ENCODE peak calls at places on chromosomes 11 and 22, in seven cellular contexts. One of them, this sample, is unnamed. For H3K4me1, the result is how much of the 10 kb centered on the place peaks cover.

GRCh38 chr11:46342237-46342636 is 5.0 kb upstream of the DGKZ start:
- DNase-seq in colonic mucosa: no peak
- DNase-seq in ovary: no peak
- DNase-seq in tibial artery: no peak
- DNase-seq in GM23248: no peak
- DNase-seq in suprapubic skin: no peak
- DNase-seq in foreskin keratinocyte: no peak
- DNase-seq in this sample: no peak

GRCh38 chr22:19959043-19959586 is 17.5 kb upstream of the TXNRD2 start:
- DNase-seq in ovary: peak
- DNase-seq in foreskin keratinocyte: no peak
- DNase-seq in GM23248: peak
- DNase-seq in suprapubic skin: peak
- DNase-seq in tibial artery: peak
- DNase-seq in colonic mucosa: peak
- DNase-seq in this sample: peak

GRCh38 chr11:110134120-110134519 is 40.9 kb downstream of the ZC3H12C start:
- DNase-seq in GM23248: no peak
- DNase-seq in tibial artery: no peak
- DNase-seq in foreskin keratinocyte: no peak
- DNase-seq in colonic mucosa: no peak
- DNase-seq in ovary: no peak
- DNase-seq in suprapubic skin: no peak
- DNase-seq in this sample: no peak

GRCh38 chr22:46233231-46233630 is 16.9 kb downstream of the CDPF1 start:
- DNase-seq in suprapubic skin: no peak
- DNase-seq in colonic mucosa: no peak
- DNase-seq in foreskin keratinocyte: no peak
- DNase-seq in tibial artery: peak
- DNase-seq in GM23248: peak
- DNase-seq in ovary: no peak
- DNase-seq in this sample: peak

GRCh38 chr11:24762076-24762475 is 265.2 kb downstream of the LUZP2 start:
- DNase-seq in tibial artery: no peak
- DNase-seq in foreskin keratinocyte: peak
- DNase-seq in colonic mucosa: no peak
- DNase-seq in suprapubic skin: no peak
- DNase-seq in GM23248: no peak
- DNase-seq in ovary: no peak
- DNase-seq in this sample: no peak

GRCh38 chr11:61297741-61298140 is 2.6 kb upstream of the VWCE start:
- DNase-seq in ovary: peak
- DNase-seq in foreskin keratinocyte: peak
- DNase-seq in suprapubic skin: no peak
- DNase-seq in GM23248: peak
- DNase-seq in tibial artery: peak
- DNase-seq in colonic mucosa: no peak
- DNase-seq in this sample: peak

GRCh38 chr11:17293308-17293707 is 16.8 kb downstream of the NUCB2 start:
- DNase-seq in suprapubic skin: no peak
- DNase-seq in colonic mucosa: no peak
- DNase-seq in ovary: no peak
- DNase-seq in GM23248: no peak
- DNase-seq in tibial artery: no peak
- DNase-seq in foreskin keratinocyte: no peak
- DNase-seq in this sample: no peak

GRCh38 chr11:73326929-73327811 is 19.1 kb downstream of the ARHGEF17 start:
- DNase-seq in suprapubic skin: no peak
- DNase-seq in foreskin keratinocyte: no peak
- DNase-seq in GM23248: peak
- DNase-seq in colonic mucosa: no peak
- DNase-seq in tibial artery: no peak
- DNase-seq in ovary: no peak
- DNase-seq in this sample: no peak

GRCh38 chr11:2529636-2530035 is 84.8 kb downstream of the KCNQ1 start:
- DNase-seq in suprapubic skin: peak
- DNase-seq in foreskin keratinocyte: no peak
- DNase-seq in tibial artery: no peak
- DNase-seq in colonic mucosa: no peak
- DNase-seq in ovary: peak
- DNase-seq in GM23248: no peak
- DNase-seq in this sample: no peak

GRCh38 chr11:104573431-104573830 is 324.8 kb downstream of the CASP12 start:
- DNase-seq in colonic mucosa: no peak
- DNase-seq in tibial artery: no peak
- DNase-seq in foreskin keratinocyte: peak
- DNase-seq in ovary: no peak
- DNase-seq in suprapubic skin: no peak
- DNase-seq in GM23248: peak
- DNase-seq in this sample: no peak

GRCh38 chr11:75597636-75598035 is 35.6 kb downstream of the SERPINH1 start:
- DNase-seq in colonic mucosa: no peak
- DNase-seq in foreskin keratinocyte: no peak
- DNase-seq in tibial artery: no peak
- DNase-seq in suprapubic skin: no peak
- DNase-seq in GM23248: peak
- DNase-seq in ovary: no peak
- DNase-seq in this sample: no peak

GRCh38 chr11:112128483-112129121 is 35.3 kb downstream of the IL18 start:
- DNase-seq in suprapubic skin: peak
- DNase-seq in tibial artery: peak
- DNase-seq in GM23248: peak
- DNase-seq in ovary: no peak
- DNase-seq in colonic mucosa: peak
- DNase-seq in foreskin keratinocyte: peak
- DNase-seq in this sample: peak

GRCh38 chr11:71285111-71285510 is 32.7 kb upstream of the SHANK2 start:
- DNase-seq in foreskin keratinocyte: no peak
- DNase-seq in tibial artery: no peak
- DNase-seq in colonic mucosa: no peak
- DNase-seq in GM23248: no peak
- DNase-seq in ovary: no peak
- DNase-seq in suprapubic skin: no peak
- DNase-seq in this sample: no peak

GRCh38 chr11:10866893-10867331 is 9.1 kb upstream of the ZBED5 start:
- DNase-seq in colonic mucosa: no peak
- DNase-seq in GM23248: peak
- DNase-seq in ovary: no peak
- DNase-seq in foreskin keratinocyte: no peak
- DNase-seq in tibial artery: no peak
- DNase-seq in suprapubic skin: no peak
- DNase-seq in this sample: no peak

GRCh38 chr11:91293119-91293518 is 931.5 kb upstream of the FAT3 start:
- DNase-seq in colonic mucosa: no peak
- DNase-seq in suprapubic skin: no peak
- DNase-seq in GM23248: no peak
- DNase-seq in tibial artery: no peak
- DNase-seq in foreskin keratinocyte: no peak
- DNase-seq in ovary: no peak
- DNase-seq in this sample: no peak

GRCh38 chr11:15795378-15795777 is 561.0 kb downstream of the SOX6 start:
- DNase-seq in foreskin keratinocyte: no peak
- DNase-seq in tibial artery: no peak
- DNase-seq in GM23248: no peak
- DNase-seq in suprapubic skin: no peak
- DNase-seq in colonic mucosa: no peak
- DNase-seq in ovary: no peak
- DNase-seq in this sample: no peak

GRCh38 chr11:131195801-131196517 is 174.5 kb upstream of the NTM start:
- DNase-seq in tibial artery: no peak
- DNase-seq in ovary: peak
- DNase-seq in foreskin keratinocyte: no peak
- DNase-seq in suprapubic skin: no peak
- DNase-seq in colonic mucosa: peak
- DNase-seq in GM23248: peak
- DNase-seq in this sample: peak

GRCh38 chr11:61841636-61842332 is 13.7 kb downstream of the FADS2 start:
- DNase-seq in GM23248: no peak
- DNase-seq in suprapubic skin: no peak
- DNase-seq in ovary: no peak
- DNase-seq in tibial artery: no peak
- DNase-seq in colonic mucosa: no peak
- DNase-seq in foreskin keratinocyte: no peak
- DNase-seq in this sample: peak

GRCh38 chr22:45084400-45084920 is 74.7 kb upstream of the PHF21B start:
- DNase-seq in colonic mucosa: no peak
- DNase-seq in GM23248: no peak
- DNase-seq in suprapubic skin: no peak
- DNase-seq in tibial artery: no peak
- DNase-seq in ovary: no peak
- DNase-seq in foreskin keratinocyte: no peak
- DNase-seq in this sample: no peak

DNA sequence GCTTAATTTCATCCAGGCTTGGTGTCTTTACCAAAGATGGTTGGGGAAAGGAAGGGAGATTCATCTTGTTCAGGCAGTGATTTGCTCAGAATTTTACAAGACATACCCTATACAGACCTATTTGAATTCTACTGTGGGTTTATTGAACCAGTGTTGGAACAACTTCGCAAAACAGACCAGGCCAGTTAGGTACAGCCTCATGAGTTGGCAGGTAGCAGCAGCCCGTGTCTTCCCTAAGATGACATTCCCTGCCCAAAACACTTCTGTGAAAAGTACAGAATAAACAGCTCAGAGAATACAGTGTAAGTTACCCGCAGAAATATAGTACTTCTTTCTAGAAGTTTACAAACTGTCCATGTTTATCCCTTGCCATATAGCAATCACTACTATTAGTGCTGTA is 102.4 kb upstream of the GAL start:
- DNase-seq in colonic mucosa: no peak
- DNase-seq in GM23248: no peak
- DNase-seq in foreskin keratinocyte: no peak
- DNase-seq in tibial artery: no peak
- DNase-seq in ovary: no peak
- DNase-seq in suprapubic skin: no peak
- DNase-seq in this sample: no peak
- H3K4me1 ChIP-seq in colonic mucosa: under half
- H3K4me1 ChIP-seq in GM23248: under half
- H3K4me1 ChIP-seq in foreskin keratinocyte: under half
- H3K4me1 ChIP-seq in tibial artery: under half
- H3K4me1 ChIP-seq in ovary: under half
- H3K4me1 ChIP-seq in suprapubic skin: under half
- H3K4me1 ChIP-seq in this sample: under half

GRCh38 chr11:8698379-8698851 is 15.8 kb downstream of the RPL27A start:
- DNase-seq in colonic mucosa: no peak
- DNase-seq in ovary: no peak
- DNase-seq in tibial artery: no peak
- DNase-seq in suprapubic skin: peak
- DNase-seq in foreskin keratinocyte: no peak
- DNase-seq in GM23248: no peak
- DNase-seq in this sample: no peak
- H3K4me1 ChIP-seq in colonic mucosa: under half
- H3K4me1 ChIP-seq in ovary: under half
- H3K4me1 ChIP-seq in tibial artery: under half
- H3K4me1 ChIP-seq in suprapubic skin: under half
- H3K4me1 ChIP-seq in foreskin keratinocyte: under half
- H3K4me1 ChIP-seq in GM23248: under half
- H3K4me1 ChIP-seq in this sample: under half

GRCh38 chr11:34065505-34066203 is 14.1 kb downstream of the CAPRIN1 start:
- DNase-seq in colonic mucosa: no peak
- DNase-seq in suprapubic skin: no peak
- DNase-seq in GM23248: peak
- DNase-seq in foreskin keratinocyte: no peak
- DNase-seq in tibial artery: no peak
- DNase-seq in ovary: no peak
- DNase-seq in this sample: no peak

GRCh38 chr11:34067383-34068065 is 16.0 kb downstream of the CAPRIN1 start:
- DNase-seq in foreskin keratinocyte: no peak
- DNase-seq in ovary: no peak
- DNase-seq in GM23248: no peak
- DNase-seq in tibial artery: no peak
- DNase-seq in suprapubic skin: no peak
- DNase-seq in colonic mucosa: no peak
- DNase-seq in this sample: no peak

GRCh38 chr11:34072041-34072440 is 20.5 kb downstream of the CAPRIN1 start:
- DNase-seq in colonic mucosa: no peak
- DNase-seq in GM23248: no peak
- DNase-seq in tibial artery: no peak
- DNase-seq in suprapubic skin: no peak
- DNase-seq in foreskin keratinocyte: no peak
- DNase-seq in ovary: no peak
- DNase-seq in this sample: no peak

GRCh38 chr11:34064291-34064690 is 12.8 kb downstream of the CAPRIN1 start:
- DNase-seq in foreskin keratinocyte: no peak
- DNase-seq in GM23248: no peak
- DNase-seq in tibial artery: no peak
- DNase-seq in ovary: no peak
- DNase-seq in colonic mucosa: no peak
- DNase-seq in suprapubic skin: no peak
- DNase-seq in this sample: no peak

DNA sequence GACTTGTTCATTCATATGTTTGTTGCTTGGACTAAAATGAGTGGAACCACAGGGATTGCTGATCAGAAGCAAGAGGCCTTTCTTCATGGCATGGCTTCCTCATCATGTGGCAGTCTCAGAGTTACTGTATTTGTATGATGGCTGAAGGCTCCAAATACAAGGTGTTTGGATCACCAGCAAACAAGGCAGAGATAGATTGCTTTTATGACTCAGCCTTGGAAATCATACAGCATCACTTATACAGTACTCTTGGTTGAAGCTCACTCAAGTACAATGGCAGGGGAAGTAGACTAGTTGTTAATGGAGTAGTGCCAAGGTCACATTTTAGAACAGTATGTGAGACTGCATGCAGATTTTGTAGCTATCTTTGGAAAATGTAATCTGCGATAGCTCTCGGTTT is 16.6 kb downstream of the CAPRIN1 start:
- DNase-seq in ovary: no peak
- DNase-seq in foreskin keratinocyte: no peak
- DNase-seq in tibial artery: no peak
- DNase-seq in colonic mucosa: no peak
- DNase-seq in suprapubic skin: no peak
- DNase-seq in GM23248: peak
- DNase-seq in this sample: no peak
- H3K4me1 ChIP-seq in ovary: under half
- H3K4me1 ChIP-seq in foreskin keratinocyte: under half
- H3K4me1 ChIP-seq in tibial artery: under half
- H3K4me1 ChIP-seq in colonic mucosa: under half
- H3K4me1 ChIP-seq in suprapubic skin: under half
- H3K4me1 ChIP-seq in GM23248: under half
- H3K4me1 ChIP-seq in this sample: under half

DNA sequence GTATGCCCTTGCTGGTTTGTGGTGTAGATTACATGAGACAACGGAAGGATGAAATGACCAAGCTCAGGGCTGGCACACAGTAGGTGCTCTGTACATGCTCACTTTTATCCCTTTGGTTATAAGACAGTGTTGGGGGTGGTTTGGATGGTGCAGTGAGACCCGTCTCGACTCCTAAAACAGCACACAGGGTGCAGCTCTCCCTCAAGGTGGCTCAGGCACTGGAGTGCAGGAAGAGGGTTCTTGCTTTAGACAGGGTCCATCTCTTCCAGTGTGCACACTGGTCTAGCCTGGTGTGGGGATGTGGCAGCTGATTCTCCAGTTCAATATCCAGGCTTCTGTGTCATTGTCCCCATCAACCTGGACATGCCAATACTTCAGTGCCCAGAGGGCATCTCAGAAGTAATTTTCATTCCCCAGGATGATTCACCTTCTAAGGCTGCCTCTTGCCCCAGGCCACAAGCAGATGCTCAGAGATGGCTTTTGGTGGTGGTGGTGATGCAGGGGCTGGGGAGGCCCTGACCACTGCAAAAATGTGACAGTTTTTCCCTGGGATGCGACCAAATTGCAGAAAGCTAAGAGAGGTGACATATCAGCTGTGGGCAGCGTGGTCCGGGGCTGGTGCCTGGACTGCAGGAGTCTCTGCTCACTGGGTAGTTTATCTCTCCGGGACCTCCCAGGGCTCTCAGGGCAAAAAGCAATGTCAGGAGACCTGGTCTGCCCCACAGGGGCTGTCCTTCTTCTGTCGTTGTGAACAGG is 39.9 kb upstream of the ACCSL start:
- DNase-seq in colonic mucosa: peak
- DNase-seq in suprapubic skin: no peak
- DNase-seq in tibial artery: peak
- DNase-seq in GM23248: peak
- DNase-seq in ovary: no peak
- DNase-seq in foreskin keratinocyte: no peak
- DNase-seq in this sample: peak
- H3K4me1 ChIP-seq in colonic mucosa: under half
- H3K4me1 ChIP-seq in suprapubic skin: under half
- H3K4me1 ChIP-seq in tibial artery: under half
- H3K4me1 ChIP-seq in GM23248: under half
- H3K4me1 ChIP-seq in ovary: under half
- H3K4me1 ChIP-seq in foreskin keratinocyte: under half
- H3K4me1 ChIP-seq in this sample: half or more